ENCODE peak calls at places on chromosome 10, in nine cellular contexts. Z, N, H, J, V, W, K, I and B are unnamed samples.

GRCh38 chr10:79005126-79005820 is 63.5 kb upstream of the ZMIZ1 start:
- DNase-seq in Z (no peak), N (no peak), H (peak), J (no peak), V (no peak), W (no peak), K (no peak), I (no peak), B (no peak)

GRCh38 chr10:52314822-52315552 is 906 bp downstream of the DKK1 start:
- DNase-seq in Z (no peak), N (no peak), H (no peak), J (no peak), V (no peak), W (peak), K (peak), I (peak), B (no peak)

GRCh38 chr10:121070671-121071070 is 219.5 kb downstream of the WDR11 start:
- DNase-seq in Z (no peak), N (no peak), H (no peak), J (no peak), V (no peak), W (no peak), K (no peak), I (no peak), B (no peak)

GRCh38 chr10:69838853-69839252 is 37.1 kb downstream of the COL13A1 start:
- DNase-seq in Z (no peak), N (no peak), H (no peak), J (no peak), V (peak), W (peak), K (peak), I (peak), B (no peak)

GRCh38 chr10:130707389-130707979 is 571.3 kb downstream of the GLRX3 start:
- DNase-seq in Z (no peak), N (no peak), H (no peak), J (no peak), V (no peak), W (no peak), K (no peak), I (no peak), B (no peak)

GRCh38 chr10:97169911-97170693 is 15.7 kb downstream of the SLIT1 start:
- DNase-seq in Z (peak), N (no peak), H (peak), J (no peak), V (no peak), W (no peak), K (no peak), I (peak), B (peak)

GRCh38 chr10:7432884-7433726 is 22.3 kb upstream of the SFMBT2 start:
- DNase-seq in Z (no peak), N (no peak), H (no peak), J (no peak), V (peak), W (no peak), K (peak), I (no peak), B (no peak)

GRCh38 chr10:119313645-119314044 is 106.3 kb downstream of the GRK5 start:
- DNase-seq in Z (no peak), N (no peak), H (no peak), J (peak), V (no peak), W (no peak), K (peak), I (no peak), B (no peak)

GRCh38 chr10:133196221-133196920 is 33.6 kb upstream of the UTF1 start:
- DNase-seq in Z (no peak), N (no peak), H (no peak), J (no peak), V (no peak), W (peak), K (no peak), I (no peak), B (no peak)

GRCh38 chr10:111873041-111873440 is 310.5 kb downstream of the GPAM start:
- DNase-seq in Z (no peak), N (no peak), H (no peak), J (no peak), V (no peak), W (no peak), K (no peak), I (no peak), B (no peak)

GRCh38 chr10:124044143-124044862 is 49.1 kb downstream of the CHST15 start:
- DNase-seq in Z (no peak), N (no peak), H (no peak), J (no peak), V (no peak), W (no peak), K (no peak), I (no peak), B (no peak)

GRCh38 chr10:33032354-33033254 is 74.6 kb upstream of the ITGB1 start:
- DNase-seq in Z (no peak), N (no peak), H (peak), J (no peak), V (peak), W (peak), K (peak), I (peak), B (no peak)

GRCh38 chr10:60208676-60209269 is 180.9 kb downstream of the ANK3 start:
- DNase-seq in Z (no peak), N (no peak), H (peak), J (no peak), V (peak), W (peak), K (peak), I (peak), B (no peak)

GRCh38 chr10:61931620-61932332 is 30.3 kb downstream of the ARID5B start:
- DNase-seq in Z (no peak), N (no peak), H (no peak), J (no peak), V (no peak), W (no peak), K (no peak), I (no peak), B (no peak)

GRCh38 chr10:8588135-8588534 is 533.6 kb downstream of the GATA3 start:
- DNase-seq in Z (no peak), N (no peak), H (no peak), J (no peak), V (no peak), W (no peak), K (no peak), I (no peak), B (no peak)

GRCh38 chr10:8594176-8594575 is 539.7 kb downstream of the GATA3 start:
- DNase-seq in Z (no peak), N (no peak), H (no peak), J (no peak), V (no peak), W (no peak), K (no peak), I (no peak), B (no peak)

GRCh38 chr10:8594711-8595110 is 540.2 kb downstream of the GATA3 start:
- DNase-seq in Z (no peak), N (no peak), H (no peak), J (no peak), V (no peak), W (no peak), K (no peak), I (no peak), B (no peak)

GRCh38 chr10:8590518-8590917 is 536.0 kb downstream of the GATA3 start:
- DNase-seq in Z (no peak), N (no peak), H (no peak), J (no peak), V (no peak), W (no peak), K (no peak), I (no peak), B (no peak)

GRCh38 chr10:8591619-8592018 is 537.1 kb downstream of the GATA3 start:
- DNase-seq in Z (no peak), N (no peak), H (no peak), J (no peak), V (no peak), W (no peak), K (no peak), I (no peak), B (no peak)
- H3K4me3 ChIP-seq in Z (no peak), N (no peak), H (no peak), J (no peak), V (no peak), W (no peak), K (no peak), I (no peak), B (no peak)

GRCh38 chr10:75405201-75406143 is 3.9 kb upstream of the ZNF503 start:
- DNase-seq in Z (peak), N (no peak), H (peak), J (no peak), V (no peak), W (no peak), K (no peak), I (no peak), B (no peak)
- H3K4me3 ChIP-seq in Z (peak), N (no peak), H (no peak), J (no peak), V (no peak), W (peak), K (no peak), I (peak), B (peak)

DNA sequence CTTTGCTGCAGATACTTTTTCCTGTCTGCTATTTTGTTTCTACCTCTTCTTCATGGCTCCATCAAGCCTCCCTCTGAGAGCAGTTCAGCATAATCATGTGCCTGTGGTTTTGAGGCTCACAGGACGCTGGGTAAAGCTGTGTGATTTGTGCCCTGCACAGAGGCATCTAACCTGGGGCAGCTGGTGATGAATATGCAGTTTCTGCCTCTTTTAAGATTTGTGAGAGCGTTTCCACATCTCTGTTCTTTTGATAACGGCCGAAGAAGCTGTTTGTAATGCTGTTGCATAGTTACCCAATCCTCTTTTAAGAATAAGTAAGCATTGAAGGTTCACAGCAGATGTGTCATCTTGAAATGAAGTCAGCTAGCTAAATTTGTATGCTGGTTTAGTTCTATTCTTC is 45.2 kb downstream of the PNLIPRP3 start:
- DNase-seq in Z (no peak), N (no peak), H (no peak), J (no peak), V (no peak), W (no peak), K (no peak), I (peak), B (no peak)
- H3K4me3 ChIP-seq in Z (no peak), N (no peak), H (no peak), J (no peak), V (no peak), W (no peak), K (no peak), I (no peak), B (no peak)

GRCh38 chr10:92822964-92823363 is 25.4 kb upstream of the EXOC6 start:
- DNase-seq in Z (no peak), N (no peak), H (no peak), J (peak), V (peak), W (peak), K (no peak), I (no peak), B (no peak)
- H3K4me3 ChIP-seq in Z (no peak), N (no peak), H (no peak), J (no peak), V (no peak), W (no peak), K (no peak), I (no peak), B (no peak)

GRCh38 chr10:9911488-9911887 is 1106.2 kb upstream of the CELF2 start:
- DNase-seq in Z (no peak), N (no peak), H (no peak), J (no peak), V (no peak), W (no peak), K (no peak), I (no peak), B (no peak)
- H3K4me3 ChIP-seq in Z (no peak), N (no peak), H (no peak), J (no peak), V (no peak), W (no peak), K (no peak), I (no peak), B (no peak)

GRCh38 chr10:127757033-127757432 is 20.0 kb downstream of the FOXI2 start:
- DNase-seq in Z (no peak), N (no peak), H (no peak), J (no peak), V (no peak), W (no peak), K (no peak), I (no peak), B (no peak)

GRCh38 chr10:127755758-127756157 is 18.8 kb downstream of the FOXI2 start:
- DNase-seq in Z (no peak), N (no peak), H (no peak), J (peak), V (no peak), W (no peak), K (no peak), I (no peak), B (no peak)

GRCh38 chr10:127759276-127759675 is 22.3 kb downstream of the FOXI2 start:
- DNase-seq in Z (no peak), N (no peak), H (no peak), J (no peak), V (no peak), W (no peak), K (no peak), I (no peak), B (no peak)

GRCh38 chr10:127756264-127756663 is 19.3 kb downstream of the FOXI2 start:
- DNase-seq in Z (no peak), N (no peak), H (no peak), J (no peak), V (no peak), W (no peak), K (no peak), I (no peak), B (no peak)
- H3K4me3 ChIP-seq in Z (no peak), N (no peak), H (no peak), J (no peak), V (no peak), W (no peak), K (no peak), I (no peak), B (no peak)